ENCODE peak calls at places on chromosomes 5 and 9, in ten cellular contexts. N is Peyer's patch, W is mucosa of descending colon, G is colonic mucosa, U is mammary epithelial cell, D is DND-41, S is Calu3, L is gastrocnemius medialis, Q is A549, M is psoas muscle. O is an unnamed sample.

GRCh38 chr5:83151821-83152220 is 74.5 kb downstream of the XRCC4 start:
- DNase-seq in N (no peak), W (no peak), G (no peak), U (no peak), D (no peak), S (no peak), L (no peak), Q (no peak), M (no peak), O (peak)

GRCh38 chr9:124741681-124742080 is 29.4 kb downstream of the NR6A1 start:
- DNase-seq in N (no peak), W (no peak), G (no peak), U (no peak), D (no peak), S (no peak), L (no peak), Q (no peak), M (no peak), O (no peak)

GRCh38 chr5:159227452-159227851 is 18.1 kb upstream of the RNF145 start:
- DNase-seq in N (no peak), W (no peak), G (no peak), U (peak), D (no peak), S (no peak), L (no peak), Q (no peak), M (no peak), O (peak)

GRCh38 chr9:71285191-71285656 is 163.8 kb upstream of the TRPM3 start:
- DNase-seq in N (no peak), W (no peak), G (peak), U (peak), D (peak), S (peak), L (no peak), Q (peak), M (no peak), O (peak)

GRCh38 chr5:67243944-67244343 is 47.3 kb upstream of the CD180 start:
- DNase-seq in N (no peak), W (no peak), G (no peak), U (no peak), D (no peak), S (no peak), L (no peak), Q (no peak), M (no peak), O (no peak)

GRCh38 chr5:127088226-127088625 is 14.9 kb upstream of the C5orf63 start:
- DNase-seq in N (no peak), W (no peak), G (peak), U (peak), D (no peak), S (peak), L (no peak), Q (peak), M (no peak), O (peak)

GRCh38 chr5:167285591-167285990 is 1005.9 kb upstream of the WWC1 start:
- DNase-seq in N (no peak), W (no peak), G (no peak), U (no peak), D (no peak), S (no peak), L (no peak), Q (no peak), M (no peak), O (no peak)

GRCh38 chr5:99911971-99912370 is 623.2 kb upstream of the FAM174A start:
- DNase-seq in N (no peak), W (no peak), G (no peak), U (no peak), D (no peak), S (no peak), L (no peak), Q (no peak), M (no peak), O (no peak)

GRCh38 chr5:55657443-55657842 is 54.7 kb downstream of the SLC38A9 start:
- DNase-seq in N (no peak), W (no peak), G (no peak), U (no peak), D (no peak), S (no peak), L (no peak), Q (no peak), M (no peak), O (no peak)

GRCh38 chr5:119789411-119790117 is 160.2 kb downstream of the FAM170A start:
- DNase-seq in N (no peak), W (no peak), G (no peak), U (no peak), D (peak), S (no peak), L (no peak), Q (no peak), M (no peak), O (no peak)

GRCh38 chr5:1074816-1075554 is 36.9 kb downstream of the SLC12A7 start:
- DNase-seq in N (no peak), W (no peak), G (no peak), U (no peak), D (peak), S (no peak), L (no peak), Q (no peak), M (no peak), O (no peak)

GRCh38 chr5:468401-468800 is 25.4 kb downstream of the EXOC3 start:
- DNase-seq in N (peak), W (peak), G (no peak), U (no peak), D (no peak), S (no peak), L (peak), Q (no peak), M (peak), O (no peak)

GRCh38 chr5:65085181-65085580 is 316.5 kb downstream of the CWC27 start:
- DNase-seq in N (no peak), W (no peak), G (no peak), U (no peak), D (no peak), S (no peak), L (no peak), Q (no peak), M (no peak), O (no peak)

GRCh38 chr5:63401434-63402046 is 560.7 kb downstream of the HTR1A start:
- DNase-seq in N (no peak), W (peak), G (peak), U (peak), D (peak), S (peak), L (no peak), Q (peak), M (peak), O (peak)

GRCh38 chr5:69032009-69032408 is 61.8 kb upstream of the SLC30A5 start:
- DNase-seq in N (no peak), W (no peak), G (no peak), U (no peak), D (no peak), S (no peak), L (no peak), Q (no peak), M (no peak), O (no peak)

GRCh38 chr9:129776566-129776937 is 23.7 kb upstream of the PTGES start:
- DNase-seq in N (no peak), W (no peak), G (no peak), U (no peak), D (no peak), S (no peak), L (no peak), Q (no peak), M (peak), O (no peak)

GRCh38 chr5:128469924-128470323 is 68.1 kb downstream of the FBN2 start:
- DNase-seq in N (no peak), W (no peak), G (no peak), U (no peak), D (no peak), S (no peak), L (no peak), Q (no peak), M (no peak), O (no peak)

GRCh38 chr5:164370841-164371240 is 865.4 kb downstream of the MAT2B start:
- DNase-seq in N (no peak), W (no peak), G (no peak), U (peak), D (no peak), S (no peak), L (no peak), Q (no peak), M (no peak), O (peak)

GRCh38 chr5:171688696-171689495 is 96.7 kb upstream of the SMIM23 start:
- DNase-seq in N (no peak), W (no peak), G (no peak), U (no peak), D (no peak), S (no peak), L (no peak), Q (no peak), M (no peak), O (no peak)

GRCh38 chr9:123473226-123473625 is 117.2 kb downstream of the CRB2 start:
- DNase-seq in N (no peak), W (peak), G (no peak), U (no peak), D (no peak), S (no peak), L (no peak), Q (no peak), M (no peak), O (no peak)

DNA sequence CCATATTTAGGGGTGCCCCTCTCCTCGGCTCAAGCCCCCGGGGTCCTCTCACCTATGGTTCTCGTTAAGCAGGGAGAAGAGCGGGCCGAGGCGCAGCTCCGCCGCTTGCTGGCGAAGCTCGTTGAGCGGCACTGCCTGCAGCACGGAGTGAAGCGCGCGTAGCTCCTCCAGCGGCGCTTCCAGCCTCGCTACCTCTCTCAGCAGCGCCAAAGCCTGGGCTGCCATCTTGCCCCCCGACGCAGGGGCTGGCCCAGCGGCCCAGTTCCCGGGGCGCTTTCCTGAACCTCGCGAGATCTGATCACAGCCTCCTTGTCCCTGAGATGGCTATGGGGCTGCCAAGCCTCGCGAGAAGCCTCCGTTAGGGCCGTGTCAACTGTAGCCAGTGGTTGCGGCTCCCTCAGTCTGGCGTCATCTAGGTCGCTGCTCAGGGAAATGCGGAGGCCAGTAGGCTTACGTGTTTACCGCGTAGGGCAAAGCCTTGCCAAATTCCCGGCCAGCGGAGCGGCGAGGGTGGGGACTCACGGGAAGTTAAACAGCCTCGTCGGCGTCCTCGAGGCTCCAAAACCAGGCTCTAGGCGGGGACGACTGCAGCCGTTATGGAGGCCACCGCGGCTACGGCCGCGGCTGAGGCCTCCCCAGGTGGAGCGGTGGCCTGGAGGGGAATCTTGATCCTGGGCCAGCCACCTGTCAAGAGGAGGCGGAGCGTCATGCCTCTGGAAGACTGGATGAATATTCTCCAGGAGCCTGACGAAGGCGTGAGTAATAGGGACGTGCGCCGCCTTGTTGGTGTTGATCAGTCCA is at the start of gene PSMD5:
- DNase-seq in N (peak), W (peak), G (peak), U (peak), D (peak), S (peak), L (peak), Q (peak), M (peak), O (peak)
- TF ChIP-seq CTCF in N (no peak), W (no peak), G (no peak), U (no peak), D (no peak), S (no peak), L (no peak), Q (no peak), M (no peak), O (no peak)

GRCh38 chr9:131420913-131421312 is 27.0 kb downstream of the PRRC2B start:
- DNase-seq in N (no peak), W (no peak), G (no peak), U (peak), D (no peak), S (no peak), L (no peak), Q (no peak), M (peak), O (no peak)
- TF ChIP-seq CTCF in N (no peak), W (no peak), G (no peak), U (no peak), D (no peak), S (no peak), L (no peak), Q (no peak), M (no peak), O (peak)

GRCh38 chr5:141780952-141781730 is 97.1 kb downstream of the PCDH1 start:
- DNase-seq in N (no peak), W (no peak), G (no peak), U (no peak), D (no peak), S (no peak), L (no peak), Q (no peak), M (no peak), O (no peak)
- TF ChIP-seq CTCF in N (no peak), W (no peak), G (no peak), U (no peak), D (peak), S (no peak), L (no peak), Q (no peak), M (no peak), O (no peak)

DNA sequence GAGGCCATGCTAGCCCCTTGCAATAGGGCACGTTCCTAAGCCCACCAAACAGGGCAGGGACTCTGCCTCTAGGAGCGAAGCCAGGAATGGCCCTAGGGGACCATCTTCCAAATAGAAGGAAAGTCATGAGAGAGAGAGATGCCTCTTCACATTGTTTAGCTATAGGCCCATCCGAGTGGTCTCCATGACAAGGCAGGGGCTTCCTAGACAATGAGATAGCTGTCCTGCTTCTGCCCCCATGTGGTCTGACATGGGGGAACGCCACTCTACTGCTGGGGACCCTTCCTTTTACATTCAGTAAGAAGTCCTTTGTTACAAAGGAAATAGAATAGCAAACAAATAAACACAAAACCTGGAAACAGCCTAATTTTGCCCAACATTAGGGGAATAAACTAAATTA is 17.9 kb upstream of the KIF4B start:
- DNase-seq in N (no peak), W (no peak), G (no peak), U (no peak), D (peak), S (no peak), L (no peak), Q (no peak), M (no peak), O (no peak)
- TF ChIP-seq CTCF in N (no peak), W (no peak), G (no peak), U (no peak), D (peak), S (no peak), L (no peak), Q (no peak), M (no peak), O (peak)